ENCODE peak calls at places on chromosome 6, in six cellular contexts. O is AG04449, M is fibroblast of the aortic adventitia, A is endothelial cell, F is GM06990, U is fibroblast of pulmonary artery. D is an unnamed sample.

GRCh38 chr6:37004044-37004984 is 1.1 kb upstream of the FGD2 start:
- DNase-seq in O (no peak), M (no peak), A (no peak), F (peak), U (no peak), D (no peak)

GRCh38 chr6:36622901-36623546 is 28.9 kb downstream of the SRSF3 start:
- DNase-seq in O (no peak), M (no peak), A (no peak), F (no peak), U (no peak), D (peak)

GRCh38 chr6:118320652-118321051 is 227.4 kb upstream of the PLN start:
- DNase-seq in O (no peak), M (peak), A (no peak), F (no peak), U (peak), D (no peak)

GRCh38 chr6:139144490-139145085 is 9.7 kb downstream of the HECA start:
- DNase-seq in O (no peak), M (no peak), A (no peak), F (no peak), U (no peak), D (no peak)

GRCh38 chr6:35061102-35061615 is 80.0 kb downstream of the TCP11 start:
- DNase-seq in O (no peak), M (no peak), A (no peak), F (no peak), U (no peak), D (no peak)

GRCh38 chr6:36418558-36418957 is 24.1 kb downstream of the PXT1 start:
- DNase-seq in O (no peak), M (no peak), A (no peak), F (no peak), U (no peak), D (no peak)

GRCh38 chr6:11607381-11607780 is 69.8 kb downstream of the TMEM170B start:
- DNase-seq in O (no peak), M (peak), A (no peak), F (no peak), U (no peak), D (no peak)

GRCh38 chr6:151096691-151097090 is 143.1 kb upstream of the AKAP12 start:
- DNase-seq in O (no peak), M (no peak), A (no peak), F (no peak), U (no peak), D (no peak)

GRCh38 chr6:131116755-131117360 is 18.4 kb upstream of the AKAP7 start:
- DNase-seq in O (no peak), M (peak), A (peak), F (peak), U (peak), D (no peak)

GRCh38 chr6:5103250-5103649 is 18.1 kb downstream of the PPP1R3G start:
- DNase-seq in O (no peak), M (peak), A (no peak), F (no peak), U (no peak), D (no peak)

GRCh38 chr6:142302427-142303190 is 802 bp downstream of the ADGRG6 start:
- DNase-seq in O (no peak), M (no peak), A (no peak), F (no peak), U (no peak), D (no peak)

GRCh38 chr6:52020961-52021570 is 66.3 kb downstream of the PKHD1 start:
- DNase-seq in O (no peak), M (peak), A (no peak), F (no peak), U (peak), D (no peak)

GRCh38 chr6:18102783-18103509 is 19.5 kb downstream of the NHLRC1 start:
- DNase-seq in O (no peak), M (no peak), A (no peak), F (no peak), U (no peak), D (no peak)

GRCh38 chr6:152301806-152302568 is 335.2 kb downstream of the SYNE1 start:
- DNase-seq in O (no peak), M (peak), A (peak), F (peak), U (peak), D (peak)

GRCh38 chr6:15363523-15364400 is 117.9 kb downstream of the JARID2 start:
- DNase-seq in O (no peak), M (no peak), A (no peak), F (peak), U (no peak), D (no peak)

GRCh38 chr6:47665112-47665511 is 33.3 kb upstream of the ADGRF4 start:
- DNase-seq in O (no peak), M (no peak), A (no peak), F (no peak), U (no peak), D (no peak)

GRCh38 chr6:137094411-137095008 is 49.7 kb upstream of the IL20RA start:
- DNase-seq in O (peak), M (peak), A (peak), F (peak), U (peak), D (peak)

GRCh38 chr6:3756516-3757010 is 5.0 kb upstream of the PXDC1 start:
- DNase-seq in O (no peak), M (no peak), A (no peak), F (no peak), U (no peak), D (no peak)

GRCh38 chr6:2209226-2209809 is 36.1 kb downstream of the GMDS start:
- DNase-seq in O (no peak), M (peak), A (peak), F (no peak), U (peak), D (peak)

GRCh38 chr6:111865049-111865585 is 8.1 kb downstream of the FYN start:
- DNase-seq in O (no peak), M (no peak), A (no peak), F (no peak), U (peak), D (no peak)

GRCh38 chr6:17842934-17843821 is 136.5 kb upstream of the NUP153 start:
- DNase-seq in O (no peak), M (no peak), A (no peak), F (no peak), U (no peak), D (no peak)

DNA sequence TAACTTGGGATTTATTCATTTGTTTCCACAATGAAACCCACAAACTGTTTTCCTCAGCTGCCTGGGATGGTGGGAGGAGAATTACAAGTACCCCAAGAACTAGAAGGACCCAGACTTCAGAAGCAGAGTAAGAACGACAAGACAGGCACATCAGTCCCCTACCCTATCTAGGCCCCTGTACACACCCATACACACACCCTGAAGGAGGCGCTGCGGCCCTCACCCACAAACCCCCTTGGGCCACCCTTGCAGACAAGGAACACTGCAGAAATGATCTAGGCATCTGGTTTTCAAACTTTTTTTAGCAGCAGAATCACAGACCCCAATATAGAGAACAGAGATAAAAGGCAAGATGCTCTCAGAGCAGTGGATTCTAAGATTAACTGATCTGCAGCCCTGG is 55.0 kb downstream of the TRERF1 start:
- DNase-seq in O (no peak), M (no peak), A (no peak), F (no peak), U (no peak), D (no peak)
- TF ChIP-seq CTCF in O (no peak), M (peak), A (no peak), F (peak), U (no peak), D (no peak)

GRCh38 chr6:75528423-75528822 is 34.8 kb upstream of the FILIP1 start:
- DNase-seq in O (no peak), M (peak), A (no peak), F (no peak), U (peak), D (no peak)
- TF ChIP-seq CTCF in O (no peak), M (no peak), A (no peak), F (no peak), U (no peak), D (no peak)

GRCh38 chr6:82363368-82364086 is at the start of gene TPBG:
- DNase-seq in O (no peak), M (peak), A (peak), F (peak), U (peak), D (peak)
- TF ChIP-seq CTCF in O (peak), M (peak), A (no peak), F (peak), U (peak), D (peak)

GRCh38 chr6:31271641-31272357 is at the start of gene HLA-C:
- DNase-seq in O (peak), M (peak), A (peak), F (peak), U (peak), D (peak)
- TF ChIP-seq CTCF in O (peak), M (peak), A (no peak), F (peak), U (peak), D (no peak)

GRCh38 chr6:158654960-158655485 is 5.2 kb downstream of the SYTL3 start:
- DNase-seq in O (no peak), M (peak), A (no peak), F (no peak), U (peak), D (no peak)
- TF ChIP-seq CTCF in O (no peak), M (no peak), A (no peak), F (no peak), U (no peak), D (no peak)

DNA sequence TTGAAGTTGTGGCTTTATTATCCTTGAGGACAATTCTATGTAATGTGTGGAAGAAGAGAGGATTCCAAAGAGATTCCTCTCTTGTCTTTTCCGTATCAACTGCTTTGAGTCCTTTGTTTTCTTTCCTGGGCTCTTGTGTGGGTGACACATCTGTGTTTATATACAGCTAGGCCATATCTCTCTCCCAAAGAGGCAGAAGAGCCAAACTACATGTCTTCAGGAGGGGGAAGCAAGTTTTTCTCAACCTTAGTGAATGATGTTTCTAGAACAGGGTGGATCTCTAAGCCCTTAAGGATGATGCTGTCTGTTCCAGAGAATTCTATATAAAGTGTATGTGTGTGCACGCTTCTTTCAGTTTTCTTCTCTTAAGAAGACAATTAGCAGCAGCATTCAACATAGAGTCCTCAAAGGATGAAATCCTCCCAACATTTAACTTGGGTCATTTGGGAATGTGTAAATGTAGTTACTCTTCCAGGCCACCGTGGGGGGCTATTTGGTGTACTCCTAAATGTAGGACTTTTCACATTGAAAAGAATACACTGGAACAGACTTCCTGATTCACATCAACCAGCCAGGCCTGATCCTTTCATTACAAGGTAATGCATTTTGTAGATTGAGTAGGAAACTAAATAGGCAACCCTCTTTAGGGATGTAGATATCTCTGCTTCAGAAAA is 92.8 kb upstream of the EEF1E1 start:
- DNase-seq in O (no peak), M (no peak), A (peak), F (no peak), U (no peak), D (peak)
- TF ChIP-seq CTCF in O (no peak), M (no peak), A (peak), F (peak), U (no peak), D (peak)

GRCh38 chr6:22413681-22414305 is 117.0 kb upstream of the PRL start:
- DNase-seq in O (peak), M (peak), A (no peak), F (no peak), U (peak), D (no peak)
- TF ChIP-seq CTCF in O (no peak), M (peak), A (no peak), F (no peak), U (peak), D (no peak)

GRCh38 chr6:31776961-31777666 is at the start of gene VWA7:
- DNase-seq in O (no peak), M (peak), A (no peak), F (peak), U (peak), D (peak)

GRCh38 chr6:31777667-31778050 is 531 bp upstream of the VWA7 start:
- DNase-seq in O (no peak), M (no peak), A (no peak), F (no peak), U (no peak), D (no peak)

GRCh38 chr6:31776563-31776960 is 566 bp downstream of the VWA7 start:
- DNase-seq in O (no peak), M (no peak), A (no peak), F (no peak), U (no peak), D (no peak)

GRCh38 chr6:31775633-31776263 is 1.4 kb downstream of the VWA7 start:
- DNase-seq in O (no peak), M (no peak), A (no peak), F (no peak), U (no peak), D (no peak)

GRCh38 chr6:31775184-31775583 is 1.9 kb downstream of the VWA7 start:
- DNase-seq in O (no peak), M (no peak), A (no peak), F (no peak), U (no peak), D (no peak)
- TF ChIP-seq CTCF in O (no peak), M (no peak), A (no peak), F (no peak), U (no peak), D (no peak)

DNA sequence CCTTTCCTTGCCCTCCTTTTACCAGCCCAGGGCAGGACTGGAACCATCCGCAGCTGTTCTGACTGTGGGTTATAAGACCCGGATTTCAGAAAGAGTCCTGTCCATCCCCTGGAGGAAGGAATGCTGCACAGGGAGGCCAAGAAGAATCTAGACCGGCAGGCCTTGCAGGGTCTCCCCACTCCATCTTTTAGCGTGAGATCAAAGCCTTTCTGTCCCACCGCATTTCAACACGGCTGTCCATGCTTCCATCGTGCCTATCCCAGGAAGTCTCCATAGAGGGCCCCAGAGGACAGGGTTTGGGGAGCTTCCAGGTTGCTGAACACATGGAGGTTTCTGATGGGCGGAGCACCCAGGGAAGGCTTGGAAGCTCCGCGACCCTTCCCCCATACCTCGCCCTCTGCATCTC is 79.3 kb upstream of the AGPAT4 start:
- DNase-seq in O (no peak), M (no peak), A (peak), F (no peak), U (peak), D (no peak)
- TF ChIP-seq CTCF in O (no peak), M (peak), A (no peak), F (no peak), U (peak), D (no peak)